ENCODE peak calls at places on chromosomes 5 and 9, in six cellular contexts. R is psoas muscle; M is activated CD4-positive, alpha-beta T cell treated with anti-CD3 and anti-CD28 coated beads, Interleukin-2, amount 10 ng/mL, durations not matched to agents 7 days and 5 days; Q is stimulated activated CD8-positive, alpha-beta memory T cell treated with anti-CD3 and anti-CD28 coated beads, Interleukin-4, amount 100 ng/mL, for 24 hours; N is gastrocnemius medialis; X is GM18507. I is an unnamed sample.

GRCh38 chr9:13410566-13411031 is 131.1 kb upstream of the MPDZ start:
- DNase-seq in R (no peak), M (no peak), Q (no peak), N (no peak), X (no peak), I (no peak)

GRCh38 chr5:168260353-168261211 is 30.9 kb upstream of the WWC1 start:
- DNase-seq in R (no peak), M (no peak), Q (no peak), N (no peak), X (no peak), I (no peak)

GRCh38 chr5:137641148-137641547 is 94.7 kb downstream of the KLHL3 start:
- DNase-seq in R (no peak), M (no peak), Q (no peak), N (no peak), X (no peak), I (no peak)

GRCh38 chr5:150598821-150599273 is 41.6 kb upstream of the SYNPO start:
- DNase-seq in R (no peak), M (no peak), Q (no peak), N (no peak), X (no peak), I (no peak)

GRCh38 chr9:9615086-9615485 is 997.7 kb downstream of the PTPRD start:
- DNase-seq in R (peak; percentile 26), M (no peak), Q (no peak), N (no peak), X (no peak), I (no peak)

GRCh38 chr5:148659641-148660345 is 5.5 kb upstream of the HTR4 start:
- DNase-seq in R (no peak), M (no peak), Q (no peak), N (no peak), X (no peak), I (no peak)

GRCh38 chr5:134174841-134175839 is 1.6 kb downstream of the SKP1 start:
- DNase-seq in R (no peak), M (no peak), Q (no peak), N (no peak), X (no peak), I (no peak)

GRCh38 chr9:135690836-135691570 is 8.3 kb downstream of the SOHLH1 start:
- DNase-seq in R (no peak), M (no peak), Q (no peak), N (no peak), X (no peak), I (no peak)

GRCh38 chr5:88109806-88110205 is 158.8 kb downstream of the TMEM161B start:
- DNase-seq in R (no peak), M (no peak), Q (no peak), N (no peak), X (no peak), I (no peak)

GRCh38 chr9:19149230-19149629 is 21.9 kb upstream of the PLIN2 start:
- DNase-seq in R (no peak), M (no peak), Q (no peak), N (no peak), X (no peak), I (no peak)

GRCh38 chr5:178770621-178771020 is 40.2 kb upstream of the ZNF354A start:
- DNase-seq in R (no peak), M (no peak), Q (no peak), N (no peak), X (no peak), I (no peak)

GRCh38 chr5:138230261-138230660 is 17.1 kb upstream of the CDC23 start:
- DNase-seq in R (no peak), M (no peak), Q (no peak), N (no peak), X (no peak), I (no peak)

I was measured in activated CD8-positive, alpha-beta T cell treated with anti-CD3 and anti-CD28 coated beads for 36 hours.